ENCODE peak calls at places on chromosome 2, in six cellular contexts. R is activated effector memory CD4-positive, alpha-beta T cell treated with Interleukin-2 at 50 U/mL for 16 hours; E is left lung; K is SJSA1; P is GM23248; A is NCI-H1417. Q is an unnamed sample.

GRCh38 chr2:135066710-135067109 is 14.6 kb downstream of the RAB3GAP1 start:
- DNase-seq in R (no peak), E (no peak), K (no peak), P (peak; percentile 68), A (no peak), Q (no peak)

GRCh38 chr2:54899576-54900200 is 150.6 kb downstream of the RTN4 start:
- DNase-seq in R (no peak), E (no peak), K (no peak), P (peak; percentile 85), A (peak; percentile 68), Q (peak; percentile 55)

GRCh38 chr2:85560812-85561279 is 447 bp downstream of the GGCX start:
- DNase-seq in R (no peak), E (no peak), K (no peak), P (peak; percentile 46), A (no peak), Q (no peak)

GRCh38 chr2:20618886-20619521 is 31.9 kb downstream of the HS1BP3 start:
- DNase-seq in R (no peak), E (peak; percentile 74), K (no peak), P (no peak), A (no peak), Q (no peak)

GRCh38 chr2:47323009-47323821 is 79.7 kb upstream of the MSH2 start:
- DNase-seq in R (peak; percentile 30), E (peak; percentile 84), K (peak; percentile 77), P (peak; percentile 85), A (peak; percentile 77), Q (peak; percentile 13)

GRCh38 chr2:26466662-26467310 is 11.1 kb downstream of the OTOF start:
- DNase-seq in R (no peak), E (no peak), K (no peak), P (no peak), A (no peak), Q (no peak)

GRCh38 chr2:98768765-98769476 is 38.0 kb upstream of the MGAT4A start:
- DNase-seq in R (no peak), E (no peak), K (no peak), P (peak; percentile 13), A (no peak), Q (peak; percentile 36)

GRCh38 chr2:107197601-107198000 is 311.6 kb upstream of the ST6GAL2 start:
- DNase-seq in R (no peak), E (no peak), K (no peak), P (no peak), A (peak; percentile 85), Q (peak; percentile 66)

GRCh38 chr2:127526940-127527804 is 883 bp upstream of the IWS1 start:
- DNase-seq in R (no peak), E (no peak), K (no peak), P (no peak), A (no peak), Q (no peak)

GRCh38 chr2:169542433-169542832 is 31.2 kb downstream of the FASTKD1 start:
- DNase-seq in R (no peak), E (no peak), K (no peak), P (no peak), A (no peak), Q (no peak)

GRCh38 chr2:223944166-223944703 is 900 bp downstream of the WDFY1 start:
- DNase-seq in R (no peak), E (peak; percentile 84), K (peak; percentile 54), P (peak; percentile 56), A (peak; percentile 62), Q (no peak)

GRCh38 chr2:12045864-12046291 is 299.4 kb downstream of the LPIN1 start:
- DNase-seq in R (no peak), E (no peak), K (no peak), P (peak; percentile 12), A (no peak), Q (no peak)

GRCh38 chr2:79715328-79715727 is 202.5 kb downstream of the CTNNA2 start:
- DNase-seq in R (no peak), E (no peak), K (no peak), P (no peak), A (no peak), Q (no peak)

GRCh38 chr2:70124983-70125480 is 37.8 kb downstream of the PCBP1 start:
- DNase-seq in R (peak; percentile 59), E (peak; percentile 92), K (no peak), P (peak; percentile 75), A (peak; percentile 94), Q (no peak)

GRCh38 chr2:241855888-241856422 is 2.7 kb downstream of the PDCD1 start:
- DNase-seq in R (no peak), E (peak; percentile 68), K (no peak), P (no peak), A (no peak), Q (no peak)

GRCh38 chr2:108074945-108075344 is 88.6 kb downstream of the SLC5A7 start:
- DNase-seq in R (no peak), E (no peak), K (no peak), P (no peak), A (peak; percentile 4), Q (no peak)

GRCh38 chr2:30178618-30179404 is 32.0 kb downstream of the YPEL5 start:
- DNase-seq in R (no peak), E (no peak), K (no peak), P (peak; percentile 84), A (no peak), Q (no peak)

GRCh38 chr2:56801770-56802169 is 618.0 kb downstream of the CCDC85A start:
- DNase-seq in R (no peak), E (no peak), K (no peak), P (peak; percentile 64), A (no peak), Q (no peak)

GRCh38 chr2:3217646-3218045 is 160.0 kb downstream of the EIPR1 start:
- DNase-seq in R (no peak), E (no peak), K (no peak), P (no peak), A (no peak), Q (no peak)

Q was measured in NCI-H446 treated with DMSO at 0.1 percent for 48 hours.